ENCODE peak calls at places on chromosomes 3 and 15, in four cellular contexts. F, U, O and H are unnamed samples.

GRCh38 chr3:120762575-120762974 is 20.0 kb downstream of the GTF2E1 start:
- DNase-seq in O (no peak), U (no peak), F (no peak), H (no peak)

GRCh38 chr3:29871087-29871486 is 590.2 kb downstream of the RBMS3 start:
- DNase-seq in U (no peak), F (no peak), O (no peak), H (no peak)

GRCh38 chr3:160633361-160634083 is 43.4 kb upstream of the ARL14 start:
- DNase-seq in O (no peak), F (no peak), U (no peak), H (no peak)

GRCh38 chr15:37289109-37289765 is 188.9 kb upstream of the MEIS2 start:
- DNase-seq in U (no peak), F (no peak), O (no peak), H (no peak)

GRCh38 chr3:184241141-184241446 is 7.7 kb downstream of the ALG3 start:
- DNase-seq in F (no peak), U (no peak), O (no peak), H (no peak)

GRCh38 chr3:113057117-113057516 is 66.3 kb downstream of the GTPBP8 start:
- DNase-seq in F (no peak), O (no peak), U (no peak), H (no peak)

GRCh38 chr15:92611150-92611549 is 44.4 kb downstream of the FAM174B start:
- DNase-seq in F (no peak), U (no peak), O (no peak), H (no peak)

GRCh38 chr3:150251187-150251592 is 156.9 kb upstream of the TSC22D2 start:
- DNase-seq in O (no peak), F (no peak), U (no peak), H (no peak)

GRCh38 chr15:63288778-63289378 is 11.5 kb downstream of the APH1B start:
- DNase-seq in F (peak), O (no peak), U (no peak), H (no peak)

GRCh38 chr3:112002458-112002971 is 3.8 kb downstream of the TAGLN3 start:
- DNase-seq in F (peak), O (no peak), U (no peak), H (no peak)